ENCODE peak calls at places on chromosomes 4 and X, in five cellular contexts. W is frontal cortex, H is HTR-8/SVneo, O is breast epithelium, Q is GDM1. V is an unnamed sample.

GRCh38 chr4:18106620-18107019 is 85.1 kb upstream of the LCORL start:
- DNase-seq in W (no peak), H (no peak), O (no peak), Q (no peak), V (no peak)

GRCh38 chr4:164485169-164485568 is 268.8 kb upstream of the SMIM31 start:
- DNase-seq in W (no peak), H (no peak), O (no peak), Q (no peak), V (no peak)

GRCh38 chr4:92241094-92241493 is 62.7 kb upstream of the GRID2 start:
- DNase-seq in W (no peak), H (no peak), O (no peak), Q (no peak), V (no peak)

GRCh38 chr4:39442910-39443480 is 15.7 kb downstream of the RPL9 start:
- DNase-seq in W (no peak), H (no peak), O (no peak), Q (no peak), V (no peak)

GRCh38 chr4:122798101-122798500 is 28.5 kb upstream of the FGF2 start:
- DNase-seq in W (no peak), H (peak; percentile 88), O (no peak), Q (peak; percentile 54), V (no peak)

GRCh38 chr4:7195546-7196282 is 3.4 kb downstream of the SORCS2 start:
- DNase-seq in W (no peak), H (no peak), O (peak; percentile 20), Q (no peak), V (no peak)

GRCh38 chr4:183249854-183250253 is 70.2 kb downstream of the CLDN22 start:
- DNase-seq in W (no peak), H (no peak), O (no peak), Q (no peak), V (no peak)

GRCh38 chr4:54296548-54297203 is 67.6 kb downstream of the PDGFRA start:
- DNase-seq in W (no peak), H (no peak), O (no peak), Q (no peak), V (no peak)

GRCh38 chrX:15350329-15350996 is 15.1 kb upstream of the PIGA start:
- DNase-seq in W (no peak), H (no peak), O (no peak), Q (no peak), V (no peak)

GRCh38 chr4:33323393-33323792 is 2603.2 kb downstream of the PCDH7 start:
- DNase-seq in W (no peak), H (no peak), O (no peak), Q (no peak), V (no peak)

GRCh38 chrX:111761578-111762135 is 80.7 kb downstream of the ALG13 start:
- DNase-seq in W (no peak), H (no peak), O (no peak), Q (no peak), V (no peak)

GRCh38 chrX:29044802-29045201 is 457.6 kb downstream of the IL1RAPL1 start:
- DNase-seq in W (no peak), H (no peak), O (no peak), Q (no peak), V (no peak)

GRCh38 chrX:153681175-153681574 is 6.6 kb upstream of the SLC6A8 start:
- DNase-seq in W (no peak), H (no peak), O (no peak), Q (no peak), V (no peak)

GRCh38 chrX:20968996-20969395 is 405.2 kb upstream of the CNKSR2 start:
- DNase-seq in W (no peak), H (peak; percentile 11), O (no peak), Q (no peak), V (no peak)

GRCh38 chrX:21905209-21905735 is 35.2 kb upstream of the SMS start:
- DNase-seq in W (no peak), H (no peak), O (no peak), Q (no peak), V (peak; percentile 6)

GRCh38 chr4:138241281-138242075 is 671 bp downstream of the SLC7A11 start:
- DNase-seq in W (no peak), H (no peak), O (no peak), Q (no peak), V (no peak)

GRCh38 chr4:165834116-165834515 is 38.9 kb upstream of the TLL1 start:
- DNase-seq in W (no peak), H (no peak), O (no peak), Q (no peak), V (no peak)

GRCh38 chr4:152369203-152369902 is 166.5 kb downstream of the FBXW7 start:
- DNase-seq in W (no peak), H (no peak), O (no peak), Q (no peak), V (no peak)

GRCh38 chr4:1210241-1210841 is 38.0 kb upstream of the SPON2 start:
- DNase-seq in W (no peak), H (no peak), O (no peak), Q (no peak), V (no peak)

GRCh38 chrX:14676431-14676830 is 147.1 kb downstream of the GLRA2 start:
- DNase-seq in W (no peak), H (no peak), O (no peak), Q (no peak), V (no peak)

GRCh38 chr4:173346074-173346473 is 11.9 kb upstream of the HMGB2 start:
- DNase-seq in W (no peak), H (peak; percentile 68), O (no peak), Q (no peak), V (no peak)

GRCh38 chr4:127781303-127782024 is 658 bp upstream of the HSPA4L start:
- DNase-seq in W (no peak), H (no peak), O (peak; percentile 61), Q (no peak), V (no peak)

GRCh38 chrX:129650183-129650689 is 4.5 kb downstream of the APLN start:
- DNase-seq in W (no peak), H (no peak), O (no peak), Q (no peak), V (no peak)

GRCh38 chrX:119402588-119402987 is 3.5 kb downstream of the SLC25A43 start:
- DNase-seq in W (no peak), H (no peak), O (no peak), Q (no peak), V (no peak)

V was measured in NCI-H774.